ENCODE peak calls at places on chromosome 10, in seven cellular contexts. B is OCI-LY7, N is mesendoderm, H is testis, I is neural progenitor cell, S is GM12865, X is SJCRH30. C is an unnamed sample.

GRCh38 chr10:71232089-71232998 is 20.0 kb downstream of the UNC5B start:
- DNase-seq in I (no peak), H (peak), N (peak), B (no peak), S (no peak), X (peak), C (no peak)

GRCh38 chr10:3482200-3482993 is 302.6 kb downstream of the KLF6 start:
- DNase-seq in H (peak), S (peak), X (peak), B (peak), N (peak), I (peak), C (peak)

GRCh38 chr10:69051303-69051702 is 36.6 kb upstream of the SRGN start:
- DNase-seq in S (peak), X (no peak), B (no peak), H (peak), I (no peak), N (no peak), C (no peak)

GRCh38 chr10:1050555-1050954 is 1.6 kb upstream of the IDI1 start:
- DNase-seq in S (peak), I (peak), B (peak), X (no peak), N (peak), H (no peak), C (no peak)

GRCh38 chr10:14244147-14244546 is 86.6 kb downstream of the FRMD4A start:
- DNase-seq in X (peak), N (peak), H (no peak), S (no peak), I (peak), B (no peak), C (no peak)

GRCh38 chr10:60611291-60611747 is 167.0 kb upstream of the CDK1 start:
- DNase-seq in X (no peak), S (no peak), B (no peak), I (no peak), N (peak), H (no peak), C (no peak)

GRCh38 chr10:100986952-100987684 is at the start of the genes MRPL43 and TWNK:
- DNase-seq in X (peak), H (peak), N (peak), I (peak), S (peak), B (peak), C (no peak)

GRCh38 chr10:29826801-29827200 is 192.0 kb upstream of the SVIL start:
- DNase-seq in X (no peak), H (no peak), B (no peak), N (no peak), S (no peak), I (no peak), C (no peak)

GRCh38 chr10:71492871-71493270 is 96.2 kb downstream of the CDH23 start:
- DNase-seq in H (no peak), S (no peak), N (no peak), I (no peak), X (no peak), B (no peak), C (no peak)

DNA sequence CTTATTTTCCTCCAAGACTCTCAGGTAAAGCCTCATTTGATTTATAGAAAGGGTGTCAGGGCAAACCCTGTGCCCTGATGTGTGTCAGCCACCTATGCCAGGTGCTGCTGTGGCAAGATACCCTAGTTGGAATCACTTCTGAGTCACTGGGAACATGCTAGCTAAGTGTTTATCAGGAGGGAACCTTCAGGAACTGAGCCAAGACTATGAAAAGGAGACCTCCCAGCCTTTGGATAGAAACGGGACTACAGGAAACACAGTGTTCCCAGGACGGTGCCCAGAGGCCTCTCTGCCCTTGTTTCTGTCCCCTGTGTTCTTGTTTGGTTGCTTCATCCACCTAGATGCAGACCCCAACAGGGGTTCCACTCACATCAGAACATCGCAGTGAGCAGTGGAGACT is 28.5 kb downstream of the CNNM1 start:
- DNase-seq in X (no peak), N (no peak), H (peak), I (no peak), S (no peak), B (no peak), C (no peak)
- H3K4me3 ChIP-seq in X (no peak), N (no peak), H (no peak), I (no peak), S (no peak), B (no peak), C (no peak)

DNA sequence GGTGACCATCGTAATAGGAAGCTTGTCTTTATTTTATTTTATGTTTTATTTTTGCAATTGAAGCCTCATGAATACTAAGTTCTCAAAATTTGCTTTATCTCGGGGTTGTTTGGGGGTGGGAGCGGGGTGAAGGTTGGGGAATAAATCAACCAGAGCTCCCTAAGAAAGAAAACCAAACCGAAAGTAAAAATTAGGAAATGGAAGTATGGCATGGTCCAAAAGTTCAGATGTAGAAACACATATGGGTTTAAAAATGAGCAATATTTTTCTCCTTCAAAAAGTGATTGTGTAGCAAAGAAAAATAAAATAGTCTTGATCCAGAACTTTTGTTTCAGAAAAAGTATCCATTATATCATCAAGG is 177.4 kb upstream of the PLXDC2 start:
- DNase-seq in N (no peak), H (no peak), I (no peak), B (no peak), X (no peak), S (no peak), C (no peak)
- H3K4me3 ChIP-seq in N (no peak), H (peak), I (no peak), B (no peak), X (peak), S (no peak), C (no peak)

DNA sequence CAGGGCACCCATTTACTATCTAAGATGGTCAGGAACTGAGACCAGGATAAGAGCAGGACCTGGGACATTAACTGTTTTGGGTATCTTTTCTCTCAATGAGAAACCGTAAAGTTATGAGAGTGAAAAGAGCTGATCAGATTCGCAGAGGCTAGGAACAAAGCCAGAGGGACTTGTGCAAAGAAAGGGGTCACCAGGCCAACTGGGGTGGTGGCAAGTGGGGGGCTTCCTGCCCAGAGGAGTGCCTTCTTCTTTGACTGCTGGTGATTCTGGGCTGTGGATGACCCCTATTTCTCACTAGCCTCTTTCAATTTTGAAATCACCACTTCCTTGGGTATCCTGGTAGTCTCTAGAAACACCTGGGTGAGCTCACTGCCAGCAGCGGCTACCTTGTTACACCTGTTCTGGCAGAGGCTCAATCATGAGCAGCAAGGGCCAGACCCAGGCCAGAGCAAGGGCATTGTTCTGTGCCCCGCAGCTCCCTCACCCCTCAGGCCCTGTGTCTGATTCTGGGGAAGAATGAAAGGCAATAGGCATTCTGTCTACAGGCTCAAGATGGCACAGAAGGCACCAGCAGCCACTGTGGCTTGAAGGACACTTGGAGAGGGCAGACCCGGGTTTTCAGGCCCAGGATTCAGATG is 999 bp downstream of the SFTPD start:
- DNase-seq in X (no peak), I (no peak), N (no peak), S (no peak), B (no peak), H (no peak), C (no peak)
- H3K4me3 ChIP-seq in X (no peak), I (no peak), N (no peak), S (no peak), B (no peak), H (no peak), C (no peak)

GRCh38 chr10:104277785-104278184 is 8.8 kb downstream of the GSTO2 start:
- DNase-seq in I (no peak), N (no peak), H (no peak), B (no peak), X (no peak), S (no peak), C (no peak)

GRCh38 chr10:104276192-104276591 is 7.2 kb downstream of the GSTO2 start:
- DNase-seq in B (no peak), H (no peak), S (no peak), X (no peak), N (no peak), I (no peak), C (no peak)

GRCh38 chr10:104273291-104273690 is 4.3 kb downstream of the GSTO2 start:
- DNase-seq in H (no peak), I (no peak), S (no peak), N (no peak), X (no peak), B (no peak), C (no peak)

GRCh38 chr10:104273899-104274575 is 5.1 kb downstream of the GSTO2 start:
- DNase-seq in N (peak), X (no peak), I (no peak), B (no peak), S (no peak), H (no peak), C (no peak)

DNA sequence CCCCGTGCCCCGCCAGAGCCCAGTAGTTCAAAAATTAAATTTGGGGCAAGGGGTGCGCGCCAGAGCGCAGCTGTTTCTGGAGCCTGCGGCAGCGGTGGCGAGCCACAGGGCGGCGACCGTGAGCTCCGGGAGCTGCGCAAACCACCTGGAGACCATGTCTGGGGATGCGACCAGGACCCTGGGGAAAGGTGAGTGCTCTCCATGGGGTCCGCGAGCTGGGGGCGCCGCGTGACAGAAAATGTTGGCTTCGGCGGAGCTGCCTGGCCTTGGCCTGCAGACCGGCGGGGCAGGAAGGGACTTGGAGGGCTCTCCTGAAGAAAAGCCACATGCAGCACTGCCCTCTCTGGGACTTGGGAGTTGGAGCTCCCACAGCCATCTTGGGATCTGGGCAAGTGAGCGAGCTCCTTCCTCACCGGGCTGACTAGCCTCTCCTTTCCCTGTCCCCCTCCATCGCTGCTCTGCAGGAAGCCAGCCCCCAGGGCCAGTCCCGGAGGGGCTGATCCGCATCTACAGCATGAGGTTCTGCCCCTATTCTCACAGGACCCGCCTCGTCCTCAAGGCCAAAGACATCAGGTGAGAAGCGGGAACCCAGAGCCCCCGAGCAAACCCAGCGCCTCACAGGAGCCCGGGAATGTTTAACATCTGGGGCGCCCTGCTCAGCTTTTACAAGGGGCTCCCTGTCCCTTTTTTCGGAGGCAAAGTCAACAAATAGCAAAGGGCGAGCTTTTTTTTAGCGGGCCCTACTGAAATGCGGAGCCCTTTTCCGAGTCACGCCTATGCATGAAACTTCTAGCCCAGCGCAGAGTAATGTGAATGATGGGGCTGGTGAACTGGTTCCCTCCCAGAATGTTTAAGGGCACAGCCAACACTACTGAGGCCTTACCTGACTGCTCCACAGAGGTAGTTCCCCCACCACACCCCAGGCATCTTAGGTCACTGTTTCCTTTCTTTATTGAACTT is 6.1 kb downstream of the GSTO2 start:
- DNase-seq in H (peak), S (peak), I (peak), X (no peak), B (peak), N (peak), C (no peak)
- H3K4me3 ChIP-seq in H (peak), S (no peak), I (peak), X (no peak), B (peak), N (peak), C (peak)

GRCh38 chr10:34045571-34046190 is 711.2 kb upstream of the NRP1 start:
- DNase-seq in I (no peak), H (no peak), X (no peak), S (no peak), B (no peak), N (no peak), C (no peak)

GRCh38 chr10:34047389-34047788 is 712.9 kb upstream of the NRP1 start:
- DNase-seq in H (no peak), X (no peak), S (no peak), B (no peak), I (no peak), N (no peak), C (no peak)

GRCh38 chr10:34046651-34047050 is 712.2 kb upstream of the NRP1 start:
- DNase-seq in B (no peak), I (no peak), X (peak), N (no peak), S (no peak), H (no peak), C (no peak)

GRCh38 chr10:34049469-34049868 is 715.0 kb upstream of the NRP1 start:
- DNase-seq in I (no peak), X (no peak), H (no peak), B (no peak), N (no peak), S (no peak), C (no peak)

DNA sequence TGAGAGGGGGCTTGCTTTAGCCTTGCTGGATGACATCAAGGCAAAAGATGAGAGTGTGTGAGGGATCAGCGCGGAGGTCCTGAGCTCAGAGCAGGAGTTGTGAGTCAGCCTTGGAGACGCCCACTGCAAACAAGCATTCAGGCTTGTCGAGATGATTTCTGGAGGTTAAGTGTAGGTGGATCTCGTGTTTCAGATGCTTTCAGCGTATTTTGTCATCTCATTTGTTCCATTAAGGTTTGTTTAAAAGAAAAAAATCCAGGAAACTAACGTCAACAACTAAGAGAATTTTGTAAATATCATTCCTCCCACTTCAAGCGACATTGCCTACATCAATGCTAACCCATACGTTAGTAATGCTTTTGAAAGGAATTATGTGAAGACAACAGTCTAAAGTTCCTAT is 715.4 kb upstream of the NRP1 start:
- DNase-seq in X (no peak), H (no peak), B (no peak), S (no peak), I (no peak), N (peak), C (no peak)
- H3K4me3 ChIP-seq in X (no peak), H (no peak), B (no peak), S (no peak), I (no peak), N (no peak), C (no peak)

DNA sequence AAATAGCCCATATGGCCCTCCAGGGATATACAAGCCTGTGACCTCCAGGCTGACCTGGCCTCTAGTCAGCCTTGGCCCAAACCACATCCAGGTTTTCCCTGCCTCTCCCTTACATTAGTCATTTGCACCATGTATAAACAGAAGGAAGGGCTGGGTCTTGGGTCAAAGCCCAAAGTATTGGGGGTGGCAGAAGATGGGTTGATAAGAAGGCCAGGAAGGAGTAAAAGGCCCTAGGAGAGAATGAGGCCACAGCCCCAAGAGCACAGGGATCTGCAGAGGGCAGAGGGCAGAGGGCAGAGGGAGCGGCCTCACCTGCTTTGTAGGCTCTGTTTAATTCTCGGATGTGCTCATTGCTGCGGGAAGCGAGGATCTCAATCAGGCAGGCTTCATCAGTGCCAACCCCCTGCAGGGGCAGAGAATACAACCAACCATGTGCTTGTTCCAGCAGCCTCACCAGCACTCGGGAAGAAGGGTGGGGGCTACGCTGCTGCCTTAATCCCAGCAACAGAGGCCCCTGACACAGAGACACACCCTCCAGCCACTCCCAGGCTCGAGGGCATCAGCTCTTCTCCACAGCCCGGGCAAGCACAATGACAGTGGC is 31.3 kb downstream of the PLAC9 start:
- DNase-seq in B (no peak), S (no peak), H (no peak), X (no peak), I (peak), N (no peak), C (peak)
- H3K4me3 ChIP-seq in B (no peak), S (no peak), H (no peak), X (no peak), I (no peak), N (no peak), C (no peak)